ENCODE peak calls at places on chromosomes 3 and 15, in four cellular contexts. G, V, W and Y are unnamed samples.

GRCh38 chr3:54213910-54214309 is 91.6 kb downstream of the CACNA2D3 start:
- DNase-seq in V (no peak), W (no peak), G (no peak), Y (peak; percentile 2)

GRCh38 chr15:70806992-70807712 is 43.8 kb upstream of the UACA start:
- DNase-seq in G (no peak), V (no peak), W (no peak), Y (no peak)

GRCh38 chr15:97961067-97961954 is 808 bp downstream of the ARRDC4 start:
- DNase-seq in G (peak; percentile 2), V (no peak), W (peak; percentile 56), Y (no peak)

GRCh38 chr3:184300377-184300717 is 1.3 kb downstream of the PSMD2 start:
- DNase-seq in W (no peak), V (no peak), G (no peak), Y (no peak)

GRCh38 chr3:186108941-186109865 is at the start of gene ETV5:
- DNase-seq in V (peak; percentile 90), W (peak; percentile 96), G (peak; percentile 99), Y (peak; percentile 97)

GRCh38 chr3:50165388-50166308 is 10.5 kb downstream of the SEMA3F start:
- DNase-seq in V (no peak), G (no peak), W (no peak), Y (no peak)

GRCh38 chr3:133488785-133489367 is 84.6 kb upstream of the CDV3 start:
- DNase-seq in V (no peak), G (peak; percentile 44), W (no peak), Y (no peak)

GRCh38 chr3:183189641-183190040 is 27.1 kb upstream of the LAMP3 start:
- DNase-seq in G (no peak), W (no peak), V (no peak), Y (no peak)

GRCh38 chr3:57958642-57959406 is 49.4 kb upstream of the FLNB start:
- DNase-seq in G (no peak), V (no peak), W (no peak), Y (peak; percentile 57)

GRCh38 chr3:187639912-187640822 is 30.0 kb downstream of the SST start:
- DNase-seq in W (no peak), V (no peak), G (no peak), Y (no peak)

GRCh38 chr15:40508216-40508615 is 37.4 kb downstream of the CHST14 start:
- DNase-seq in V (no peak), G (no peak), W (no peak), Y (no peak)

GRCh38 chr3:117735481-117736101 is 1026.0 kb downstream of the TUSC7 start:
- DNase-seq in G (no peak), V (no peak), W (no peak), Y (peak; percentile 36)

GRCh38 chr3:197590313-197590962 is 34.7 kb upstream of the BDH1 start:
- DNase-seq in G (peak; percentile 97), V (no peak), W (no peak), Y (peak; percentile 35)

GRCh38 chr3:100257601-100258000 is 3.2 kb upstream of the TBC1D23 start:
- DNase-seq in G (no peak), V (no peak), W (no peak), Y (no peak)

GRCh38 chr3:149235599-149236424 is 14.2 kb upstream of the CP start:
- DNase-seq in G (peak; percentile 48), W (no peak), V (no peak), Y (no peak)

GRCh38 chr15:73244333-73244732 is 124.4 kb downstream of the HCN4 start:
- DNase-seq in G (peak; percentile 31), V (no peak), W (peak; percentile 10), Y (peak; percentile 18)

GRCh38 chr3:66472313-66473134 is 28.3 kb downstream of the LRIG1 start:
- DNase-seq in V (peak; percentile 72), W (no peak), G (no peak), Y (peak; percentile 38)

GRCh38 chr3:148034353-148034752 is 625.2 kb downstream of the ZIC1 start:
- DNase-seq in W (no peak), G (no peak), V (no peak), Y (no peak)

GRCh38 chr3:121491683-121492082 is 54.1 kb downstream of the POLQ start:
- DNase-seq in G (no peak), V (no peak), W (no peak), Y (no peak)
- TF ChIP-seq PBX3 in G (no peak), V (no peak), W (no peak), Y (no peak)

GRCh38 chr15:78766041-78766440 is 45.2 kb downstream of the ADAMTS7 start:
- DNase-seq in V (no peak), G (no peak), W (no peak), Y (no peak)

GRCh38 chr15:78763796-78764241 is 47.4 kb downstream of the ADAMTS7 start:
- DNase-seq in G (no peak), V (no peak), W (no peak), Y (no peak)

GRCh38 chr15:78768531-78769408 is 42.5 kb downstream of the ADAMTS7 start:
- DNase-seq in V (no peak), G (no peak), W (no peak), Y (no peak)

GRCh38 chr15:78768096-78768495 is 43.2 kb downstream of the ADAMTS7 start:
- DNase-seq in W (no peak), V (no peak), G (no peak), Y (no peak)

GRCh38 chr15:78767331-78767951 is 43.8 kb downstream of the ADAMTS7 start:
- DNase-seq in G (no peak), W (no peak), V (no peak), Y (no peak)
- TF ChIP-seq CTCF in G (no peak), W (no peak), V (no peak), Y (no peak)

DNA sequence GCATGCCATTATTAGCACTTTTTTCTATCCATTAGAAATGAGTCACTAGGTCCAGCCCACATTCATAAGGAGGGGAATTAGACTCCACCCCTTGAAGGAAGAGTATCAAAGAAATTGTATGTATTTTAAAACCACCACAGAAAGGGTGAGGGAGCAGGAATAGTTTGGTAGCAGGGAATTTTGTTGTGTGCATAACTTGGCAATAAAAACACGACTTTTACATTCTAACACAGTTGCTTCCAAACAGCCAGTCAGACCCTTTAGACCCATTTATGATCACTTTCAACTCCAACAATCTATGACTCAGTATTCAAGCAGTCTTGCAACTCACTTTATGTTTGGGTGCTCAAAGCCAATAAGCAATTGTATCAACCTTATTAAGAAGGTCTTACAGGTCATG is 90.1 kb downstream of the MEX3B start:
- DNase-seq in V (no peak), W (no peak), G (no peak), Y (no peak)
- TF ChIP-seq MAX in V (no peak), W (no peak), G (no peak), Y (no peak)

GRCh38 chr15:80512729-80513670 is 108.8 kb downstream of the ARNT2 start:
- DNase-seq in V (no peak), W (peak; percentile 18), G (peak; percentile 49), Y (peak; percentile 30)

GRCh38 chr15:80514071-80514780 is 110.0 kb downstream of the ARNT2 start:
- DNase-seq in V (no peak), W (no peak), G (no peak), Y (no peak)

GRCh38 chr15:80518522-80518921 is 114.3 kb downstream of the ARNT2 start:
- DNase-seq in G (no peak), W (no peak), V (no peak), Y (no peak)

DNA sequence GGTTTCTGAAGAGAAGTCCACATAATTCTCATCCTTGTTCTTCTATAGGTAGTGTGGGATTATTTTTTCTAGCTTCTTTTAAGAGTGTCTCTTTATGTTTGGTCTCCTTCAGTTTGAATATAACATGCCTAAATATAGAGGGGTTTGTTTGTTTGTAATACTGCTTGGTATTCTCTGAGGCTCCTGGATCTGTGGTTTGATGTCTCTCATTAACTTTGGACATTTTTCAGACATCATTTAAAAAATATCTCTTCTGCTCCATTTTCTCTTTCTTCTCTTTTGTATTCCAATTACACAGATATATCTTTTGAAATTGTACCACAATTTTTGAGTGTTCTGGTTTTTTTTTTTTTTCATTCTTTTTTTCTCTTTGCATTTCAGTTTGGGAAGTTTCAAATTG is 113.1 kb downstream of the ARNT2 start:
- DNase-seq in G (no peak), W (no peak), V (no peak), Y (no peak)
- TF ChIP-seq PBX3 in G (no peak), W (no peak), V (no peak), Y (no peak)

DNA sequence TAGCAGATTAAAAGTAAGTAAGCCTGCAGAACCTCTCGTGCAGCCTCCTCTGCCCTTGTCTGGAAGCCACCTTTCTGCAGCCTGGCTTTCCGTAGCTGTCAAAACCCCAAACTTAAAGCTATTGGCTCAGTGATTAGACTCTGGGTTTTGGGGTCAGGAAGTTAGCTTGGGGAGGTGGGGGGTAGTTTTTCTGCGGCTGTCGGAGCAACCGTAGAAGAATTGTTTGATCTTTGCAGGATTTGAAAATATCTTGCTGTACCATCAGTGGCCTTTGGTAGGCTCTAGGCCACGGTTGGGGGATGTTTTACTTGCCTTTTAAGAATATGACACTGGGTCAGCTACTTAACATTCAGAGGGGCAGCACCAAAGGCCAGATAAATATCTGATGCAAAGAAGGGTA is 88.4 kb upstream of the RASGRP1 start:
- DNase-seq in V (no peak), W (no peak), G (no peak), Y (no peak)
- TF ChIP-seq CTCF in V (no peak), W (no peak), G (no peak), Y (no peak)

GRCh38 chr3:39148116-39149058 is 5.0 kb downstream of the CSRNP1 start:
- DNase-seq in G (no peak), W (no peak), V (no peak), Y (no peak)
- TF ChIP-seq MAX in G (no peak), W (no peak), V (peak; percentile 53), Y (no peak)

DNA sequence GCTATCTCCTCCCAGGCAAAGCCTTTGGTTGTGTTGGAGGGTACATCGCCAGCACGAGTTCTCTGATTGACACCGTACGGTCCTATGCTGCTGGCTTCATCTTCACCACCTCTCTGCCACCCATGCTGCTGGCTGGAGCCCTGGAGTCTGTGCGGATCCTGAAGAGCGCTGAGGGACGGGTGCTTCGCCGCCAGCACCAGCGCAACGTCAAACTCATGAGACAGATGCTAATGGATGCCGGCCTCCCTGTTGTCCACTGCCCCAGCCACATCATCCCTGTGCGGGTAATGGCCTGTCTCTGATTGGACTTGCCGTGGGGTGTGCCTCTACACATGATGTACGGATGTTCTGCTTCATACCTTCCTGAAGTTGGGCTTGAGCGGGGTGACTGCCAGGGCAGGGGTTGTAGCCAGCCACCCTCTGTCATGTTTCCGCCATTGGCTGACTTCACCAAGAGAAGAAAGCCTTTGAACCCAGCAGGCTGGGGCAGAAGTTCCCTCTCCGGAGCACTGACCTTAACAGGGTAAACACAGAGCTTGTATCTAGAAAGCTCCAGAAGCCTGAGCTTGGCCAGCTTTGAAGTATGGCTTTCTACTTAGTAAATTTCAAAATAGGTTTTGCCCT is 13.4 kb downstream of the ALAS1 start:
- DNase-seq in V (no peak), G (no peak), W (no peak), Y (no peak)
- TF ChIP-seq PBX3 in V (no peak), G (no peak), W (no peak), Y (no peak)

GRCh38 chr15:39438260-39438659 is 142.6 kb upstream of the THBS1 start:
- DNase-seq in W (no peak), G (no peak), V (no peak), Y (no peak)

GRCh38 chr15:39442898-39443297 is 138.0 kb upstream of the THBS1 start:
- DNase-seq in W (no peak), V (no peak), G (no peak), Y (no peak)

GRCh38 chr15:39435244-39435643 is 145.6 kb upstream of the THBS1 start:
- DNase-seq in G (no peak), W (no peak), V (no peak), Y (no peak)

GRCh38 chr15:39434751-39435238 is 146.1 kb upstream of the THBS1 start:
- DNase-seq in V (no peak), W (no peak), G (peak; percentile 98), Y (no peak)

GRCh38 chr15:39438795-39439577 is 141.9 kb upstream of the THBS1 start:
- DNase-seq in G (peak; percentile 34), V (no peak), W (no peak), Y (no peak)
- TF ChIP-seq CTCF in G (peak; percentile 40), V (no peak), W (no peak), Y (no peak)

GRCh38 chr3:47865192-47865591 is 62.3 kb downstream of the DHX30 start:
- DNase-seq in V (no peak), W (no peak), G (no peak), Y (no peak)
- TF ChIP-seq MAX in V (no peak), W (no peak), G (no peak), Y (no peak)